ENCODE peak calls at places on chromosomes 6 and 20, in six cellular contexts. K, W, D, X, Z and I are unnamed samples.

GRCh38 chr6:7169296-7169721 is 61.5 kb downstream of the RREB1 start:
- DNase-seq in X (no peak), Z (peak), W (no peak), K (no peak), D (no peak), I (no peak)

GRCh38 chr20:39049148-39049547 is 87.0 kb downstream of the DHX35 start:
- DNase-seq in W (no peak), Z (no peak), X (no peak), K (no peak), D (no peak), I (no peak)

GRCh38 chr6:22149501-22150490 is 147.0 kb downstream of the PRL start:
- DNase-seq in Z (no peak), X (no peak), D (no peak), W (peak), K (no peak), I (no peak)

GRCh38 chr20:38460040-38460623 is 12.5 kb upstream of the RALGAPB start:
- DNase-seq in K (peak), X (no peak), W (no peak), D (no peak), Z (no peak), I (no peak)

GRCh38 chr6:70210462-70210861 is 92.4 kb downstream of the COL9A1 start:
- DNase-seq in W (no peak), X (no peak), Z (no peak), D (no peak), K (no peak), I (no peak)

GRCh38 chr6:125022391-125022989 is 60.3 kb downstream of the RNF217 start:
- DNase-seq in Z (no peak), K (no peak), D (no peak), W (no peak), X (no peak), I (no peak)

GRCh38 chr20:58816051-58816450 is 34.7 kb downstream of the GNAS-AS1 start:
- DNase-seq in K (no peak), X (no peak), D (no peak), Z (no peak), W (no peak), I (no peak)

GRCh38 chr20:62198931-62199330 is 16.1 kb downstream of the MTG2 start:
- DNase-seq in W (no peak), X (no peak), D (no peak), Z (peak), K (no peak), I (no peak)

GRCh38 chr6:136365781-136366354 is 76.2 kb upstream of the BCLAF1 start:
- DNase-seq in X (no peak), Z (peak), K (no peak), D (peak), W (no peak), I (peak)

GRCh38 chr20:32858189-32858588 is 534 bp upstream of the EFCAB8 start:
- DNase-seq in K (no peak), W (no peak), X (no peak), D (no peak), Z (no peak), I (no peak)

GRCh38 chr6:91029211-91029610 is 442.3 kb upstream of the MAP3K7 start:
- DNase-seq in W (no peak), D (no peak), Z (no peak), K (no peak), X (no peak), I (no peak)

GRCh38 chr6:150697515-150697914 is 97.8 kb downstream of the PLEKHG1 start:
- DNase-seq in D (no peak), W (no peak), X (no peak), Z (no peak), K (no peak), I (no peak)

GRCh38 chr6:34602318-34603111 is 46.4 kb upstream of the SPDEF start:
- DNase-seq in D (no peak), Z (no peak), X (no peak), K (no peak), W (no peak), I (no peak)

GRCh38 chr6:96301023-96301422 is 220.6 kb upstream of the UFL1 start:
- DNase-seq in Z (no peak), W (no peak), X (no peak), D (no peak), K (no peak), I (no peak)

GRCh38 chr6:111573118-111573883 is 32.4 kb downstream of the TRAF3IP2 start:
- DNase-seq in K (no peak), D (no peak), X (no peak), Z (peak), W (no peak), I (no peak)

GRCh38 chr6:79670789-79671188 is 39.7 kb downstream of the SH3BGRL2 start:
- DNase-seq in D (no peak), Z (no peak), W (no peak), K (no peak), X (no peak), I (no peak)

DNA sequence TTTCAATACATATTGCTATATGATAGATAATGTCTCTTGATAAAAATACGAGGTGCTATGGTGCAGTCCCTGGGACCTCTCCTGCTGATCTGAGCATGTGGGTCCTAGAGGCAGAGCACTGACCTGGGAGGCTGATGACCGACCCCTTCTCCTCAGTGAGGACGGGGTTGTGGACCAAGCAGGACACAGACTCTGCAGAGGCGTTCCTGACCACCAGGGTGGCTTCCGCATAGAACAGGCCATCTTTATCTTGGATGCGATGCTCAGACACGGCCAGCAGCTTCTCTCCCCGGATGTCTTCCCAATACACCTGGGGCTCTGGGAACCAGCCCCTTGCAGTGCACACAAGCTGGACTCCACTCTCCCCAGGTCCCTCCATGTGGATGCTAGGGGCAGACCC is 4.2 kb downstream of the BTNL2 start:
- DNase-seq in D (no peak), W (no peak), X (no peak), K (no peak), Z (no peak), I (no peak)
- TF ChIP-seq CTCF in D (no peak), W (no peak), X (no peak), K (peak), Z (no peak), I (no peak)

GRCh38 chr6:143038845-143039244 is 21.8 kb upstream of the AIG1 start:
- DNase-seq in W (no peak), Z (no peak), X (no peak), K (no peak), D (no peak), I (no peak)
- TF ChIP-seq CTCF in W (no peak), Z (no peak), X (no peak), K (no peak), D (peak), I (no peak)

GRCh38 chr20:35702824-35703695 is 3.9 kb downstream of the ROMO1 start:
- DNase-seq in X (no peak), K (no peak), W (no peak), Z (no peak), D (no peak), I (no peak)

GRCh38 chr20:35700625-35701148 is 1.5 kb downstream of the ROMO1 start:
- DNase-seq in W (no peak), K (no peak), D (no peak), Z (no peak), X (no peak), I (no peak)

GRCh38 chr20:35708502-35708901 is 9.3 kb downstream of the ROMO1 start:
- DNase-seq in D (no peak), W (no peak), K (no peak), Z (no peak), X (no peak), I (no peak)

GRCh38 chr20:35702051-35702823 is 3.0 kb downstream of the ROMO1 start:
- DNase-seq in K (peak), D (no peak), X (no peak), W (no peak), Z (no peak), I (no peak)

DNA sequence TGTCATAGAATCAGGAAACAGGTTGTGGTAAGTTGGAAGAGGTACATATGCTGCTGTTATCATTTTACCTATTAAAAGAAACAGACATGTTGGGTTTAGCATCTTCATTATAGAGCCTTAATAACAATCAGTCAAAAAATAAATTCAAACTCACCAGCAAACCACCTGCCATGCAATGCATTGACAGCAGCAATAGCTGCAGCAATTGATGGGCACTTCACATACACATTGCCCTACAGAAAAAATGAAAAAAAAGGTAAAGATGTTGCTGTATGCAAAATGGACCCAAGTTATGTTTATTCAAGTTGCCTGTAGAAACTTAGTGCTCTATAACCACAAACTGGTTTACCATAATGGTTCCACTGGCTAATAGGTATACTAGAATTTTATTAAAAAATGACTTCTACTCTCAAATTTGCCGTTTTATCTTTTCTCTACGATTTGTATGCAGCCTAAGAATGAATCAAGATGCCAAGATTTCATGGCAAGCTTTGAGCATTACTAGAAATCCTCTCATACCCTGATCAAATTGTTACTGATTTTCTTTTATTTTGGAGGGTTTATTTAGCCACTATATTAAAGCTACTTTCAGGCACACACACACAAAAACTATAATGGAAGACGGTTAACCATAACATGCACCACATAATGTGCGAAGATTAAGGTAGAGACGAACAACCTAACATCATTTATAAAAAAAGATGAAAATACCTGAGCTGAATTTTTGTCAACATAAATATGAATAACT is 5.5 kb downstream of the ROMO1 start:
- DNase-seq in K (no peak), D (no peak), Z (no peak), X (no peak), W (no peak), I (no peak)
- TF ChIP-seq CTCF in K (no peak), D (no peak), Z (no peak), X (no peak), W (no peak), I (no peak)

GRCh38 chr6:28384143-28384533 is 15.4 kb downstream of the ZSCAN12 start:
- DNase-seq in W (no peak), D (no peak), K (no peak), Z (no peak), X (no peak), I (no peak)

GRCh38 chr6:28380381-28380780 is 19.2 kb downstream of the ZSCAN12 start:
- DNase-seq in D (no peak), Z (no peak), K (no peak), W (no peak), X (no peak), I (no peak)

GRCh38 chr6:28378644-28379043 is 20.9 kb downstream of the ZSCAN12 start:
- DNase-seq in W (no peak), D (no peak), K (no peak), Z (no peak), X (no peak), I (no peak)

GRCh38 chr6:28377879-28378278 is 21.7 kb downstream of the ZSCAN12 start:
- DNase-seq in D (no peak), X (no peak), K (no peak), W (no peak), Z (no peak), I (no peak)

GRCh38 chr6:28383235-28384142 is 16.1 kb downstream of the ZSCAN12 start:
- DNase-seq in Z (peak), W (peak), K (no peak), X (peak), D (peak), I (peak)
- TF ChIP-seq CTCF in Z (peak), W (peak), K (peak), X (peak), D (peak), I (peak)

DNA sequence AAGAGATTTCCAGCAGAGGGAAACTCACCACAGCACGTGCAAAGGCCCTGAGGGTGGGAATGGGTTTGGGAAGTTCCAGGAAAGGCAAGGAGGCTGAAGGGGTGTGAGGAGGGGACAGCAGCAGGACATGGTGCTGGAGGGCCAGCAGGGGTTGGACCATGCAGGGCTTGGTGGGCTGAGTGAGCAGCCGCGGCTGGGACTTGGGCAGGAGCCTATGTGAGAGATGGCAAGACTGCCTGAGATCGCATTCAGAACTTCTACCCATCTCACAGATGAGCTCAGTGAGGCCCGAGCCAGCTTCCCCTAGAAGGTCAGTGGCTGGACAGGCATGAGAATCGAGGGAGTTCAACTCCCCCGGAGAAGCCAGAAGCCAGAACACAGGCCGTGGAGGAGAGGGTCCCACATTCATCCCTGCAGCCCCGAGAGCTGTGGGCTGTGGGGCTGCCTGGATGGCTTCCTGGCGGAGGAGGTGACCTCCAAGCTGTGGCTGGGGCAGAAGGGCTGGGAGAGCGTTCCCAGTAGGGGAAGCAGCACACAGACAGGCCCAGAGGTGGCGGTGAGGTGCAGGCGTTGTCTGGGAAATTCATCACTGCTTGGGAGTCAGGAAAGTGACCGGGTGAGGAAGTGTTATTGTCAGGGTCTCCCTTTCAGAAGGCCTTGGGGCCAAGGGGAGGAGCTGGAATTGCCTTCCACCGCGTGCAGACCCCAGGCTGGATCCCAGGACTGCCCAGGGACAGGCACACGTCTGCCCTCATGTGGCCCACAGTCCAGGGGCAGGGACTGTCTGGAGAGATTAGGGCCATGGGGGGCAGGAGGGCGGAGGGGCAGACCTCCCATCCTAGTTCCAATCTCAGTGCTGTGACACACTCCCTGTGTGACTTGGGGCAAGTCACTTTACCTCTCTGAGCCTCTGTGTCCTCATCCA is 103.8 kb downstream of the CEBPB start:
- DNase-seq in K (no peak), Z (peak), X (no peak), D (no peak), W (no peak), I (no peak)
- TF ChIP-seq CTCF in K (no peak), Z (no peak), X (no peak), D (no peak), W (no peak), I (no peak)

DNA sequence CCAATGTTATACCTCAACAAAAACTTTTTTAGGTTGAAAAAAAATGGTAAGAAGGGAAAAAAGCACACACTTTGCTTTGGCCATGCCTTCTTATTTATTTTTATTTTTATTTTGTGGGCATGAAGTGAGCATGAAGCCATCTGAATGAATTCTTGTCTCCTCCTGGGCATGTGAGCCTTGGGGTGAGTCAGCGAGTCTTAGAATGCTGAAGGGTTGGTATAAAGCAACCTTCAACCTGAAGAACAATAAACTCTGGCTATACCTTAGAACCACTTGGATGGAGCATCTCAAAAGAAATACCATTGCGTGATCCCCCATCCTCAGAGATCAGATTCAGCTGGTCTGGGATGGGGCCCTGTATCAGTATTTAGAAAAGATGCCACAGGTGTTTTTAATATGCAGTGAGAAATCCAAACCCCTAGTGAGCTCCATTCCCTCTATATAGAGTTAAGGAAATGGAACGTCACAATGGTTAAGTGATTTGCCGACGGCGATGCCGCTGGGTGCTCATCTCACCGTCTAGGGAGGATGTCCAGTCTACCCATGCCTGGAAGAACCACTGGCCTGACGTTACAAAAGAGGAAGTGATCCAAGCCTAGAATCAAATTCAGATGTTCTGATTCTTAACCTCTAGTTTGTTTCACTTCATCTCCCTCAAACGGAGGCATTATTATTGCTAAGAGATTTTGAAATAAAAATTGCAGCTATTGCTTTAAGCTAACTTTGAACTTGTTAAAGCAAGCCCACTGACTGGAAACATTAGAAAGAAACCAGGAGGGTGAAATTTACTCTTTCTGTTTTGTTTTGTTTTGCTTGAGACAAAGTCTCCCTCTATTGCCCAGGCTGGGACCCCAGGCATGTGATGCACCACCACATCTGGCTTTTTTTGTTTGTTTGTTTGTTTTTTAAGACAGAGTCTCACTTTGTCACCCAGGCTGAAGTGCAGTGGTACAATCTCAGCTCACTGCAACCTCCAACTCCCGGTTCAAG is 67.1 kb downstream of the EDN1 start:
- DNase-seq in W (no peak), Z (no peak), D (peak), K (peak), X (no peak), I (peak)
- TF ChIP-seq CTCF in W (no peak), Z (no peak), D (no peak), K (no peak), X (no peak), I (peak)

DNA sequence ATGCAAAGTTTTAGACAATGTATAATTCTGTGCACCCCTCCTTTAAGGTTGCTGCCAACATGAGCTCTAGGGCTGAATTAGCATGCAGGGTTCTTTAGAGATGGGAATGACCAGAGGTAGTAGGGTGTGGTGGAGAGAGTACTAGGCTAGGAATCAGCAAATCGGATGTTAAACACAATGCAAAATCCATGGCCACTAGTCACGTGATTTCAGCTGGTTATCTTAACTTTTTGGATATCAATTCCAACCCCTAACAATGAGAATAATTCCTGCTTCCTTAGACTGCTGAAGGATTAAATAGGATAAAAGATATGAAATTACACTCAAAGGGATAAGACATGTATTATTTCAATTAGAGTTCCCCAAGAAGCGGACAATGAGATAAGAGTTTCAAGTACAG is 260.3 kb upstream of the RNF24 start:
- DNase-seq in W (no peak), Z (no peak), X (no peak), K (no peak), D (no peak), I (no peak)
- TF ChIP-seq CTCF in W (no peak), Z (no peak), X (no peak), K (no peak), D (no peak), I (no peak)

GRCh38 chr20:17298751-17299150 is 71.9 kb downstream of the PCSK2 start:
- DNase-seq in X (no peak), W (no peak), D (no peak), Z (no peak), K (no peak), I (no peak)
- TF ChIP-seq CTCF in X (no peak), W (no peak), D (no peak), Z (no peak), K (no peak), I (no peak)

GRCh38 chr20:49225896-49226295 is 6.7 kb downstream of the DDX27 start:
- DNase-seq in Z (no peak), K (no peak), D (no peak), W (no peak), X (no peak), I (no peak)
- TF ChIP-seq CTCF in Z (no peak), K (no peak), D (no peak), W (no peak), X (no peak), I (no peak)